ENCODE peak calls at places on chromosomes 4 and X, in five cellular contexts. X is fibroblast of the aortic adventitia; M is ELR; O is stimulated activated CD8-positive, alpha-beta memory T cell treated with anti-CD3 and anti-CD28 coated beads, Interleukin-15, amount 100 ng/mL, for 4 hours; S is GM18507. E is an unnamed sample.

GRCh38 chrX:349196-349595 is 30.6 kb upstream of the GTPBP6 start:
- DNase-seq in X (no peak), M (no peak), O (no peak), S (no peak), E (no peak)

GRCh38 chrX:8632949-8633348 is 99.0 kb downstream of the ANOS1 start:
- DNase-seq in X (no peak), M (no peak), O (no peak), S (no peak), E (no peak)

GRCh38 chrX:35380808-35381700 is 417.1 kb upstream of the MAGEB16 start:
- DNase-seq in X (peak), M (peak), O (no peak), S (no peak), E (peak)

GRCh38 chrX:23292979-23293651 is 41.5 kb upstream of the PTCHD1 start:
- DNase-seq in X (no peak), M (no peak), O (no peak), S (no peak), E (no peak)

GRCh38 chr4:112616984-112617383 is 19.7 kb downstream of the ZGRF1 start:
- DNase-seq in X (no peak), M (no peak), O (no peak), S (no peak), E (no peak)

GRCh38 chrX:110745288-110745687 is 50.3 kb downstream of the CHRDL1 start:
- DNase-seq in X (no peak), M (no peak), O (no peak), S (no peak), E (no peak)

GRCh38 chrX:103404225-103405008 is 28.1 kb downstream of the BEX3 start:
- DNase-seq in X (peak), M (peak), O (no peak), S (peak), E (peak)

GRCh38 chr4:24743931-24744330 is 51.4 kb upstream of the SOD3 start:
- DNase-seq in X (no peak), M (no peak), O (no peak), S (no peak), E (no peak)